ENCODE peak calls at places on chromosomes 5 and 9, in six cellular contexts. One of them, this sample, is unnamed.

GRCh38 chr5:144191998-144192397 is 21.3 kb downstream of the KCTD16 start:
- DNase-seq in HTR-8/SVneo: peak
- DNase-seq in stimulated activated CD4-positive, alpha-beta T cell treated with anti-CD3 and anti-CD28 coated beads, Interleukin-1b, Interleukin-23, amount 100 ng/mL, for 1 hour: no peak
- DNase-seq in ACHN: peak
- DNase-seq in hypothalamus: no peak
- DNase-seq in NCI-H460: peak
- DNase-seq in this sample: peak

GRCh38 chr5:80915716-80916115 is 44.4 kb upstream of the RASGRF2 start:
- DNase-seq in HTR-8/SVneo: no peak
- DNase-seq in stimulated activated CD4-positive, alpha-beta T cell treated with anti-CD3 and anti-CD28 coated beads, Interleukin-1b, Interleukin-23, amount 100 ng/mL, for 1 hour: no peak
- DNase-seq in ACHN: no peak
- DNase-seq in hypothalamus: no peak
- DNase-seq in NCI-H460: no peak
- DNase-seq in this sample: peak

GRCh38 chr9:130443840-130444492 is 795 bp upstream of the ASS1 start:
- DNase-seq in HTR-8/SVneo: no peak
- DNase-seq in stimulated activated CD4-positive, alpha-beta T cell treated with anti-CD3 and anti-CD28 coated beads, Interleukin-1b, Interleukin-23, amount 100 ng/mL, for 1 hour: no peak
- DNase-seq in ACHN: no peak
- DNase-seq in hypothalamus: no peak
- DNase-seq in NCI-H460: no peak
- DNase-seq in this sample: peak

GRCh38 chr9:111276723-111277122 is 53.3 kb downstream of the OR2K2 start:
- DNase-seq in HTR-8/SVneo: no peak
- DNase-seq in stimulated activated CD4-positive, alpha-beta T cell treated with anti-CD3 and anti-CD28 coated beads, Interleukin-1b, Interleukin-23, amount 100 ng/mL, for 1 hour: no peak
- DNase-seq in ACHN: no peak
- DNase-seq in hypothalamus: no peak
- DNase-seq in NCI-H460: no peak
- DNase-seq in this sample: no peak

GRCh38 chr9:15253197-15253596 is 53.8 kb downstream of the TTC39B start:
- DNase-seq in HTR-8/SVneo: no peak
- DNase-seq in stimulated activated CD4-positive, alpha-beta T cell treated with anti-CD3 and anti-CD28 coated beads, Interleukin-1b, Interleukin-23, amount 100 ng/mL, for 1 hour: no peak
- DNase-seq in ACHN: peak
- DNase-seq in hypothalamus: no peak
- DNase-seq in NCI-H460: no peak
- DNase-seq in this sample: no peak

GRCh38 chr5:173454764-173455598 is 126.8 kb upstream of the STC2 start:
- DNase-seq in HTR-8/SVneo: peak
- DNase-seq in stimulated activated CD4-positive, alpha-beta T cell treated with anti-CD3 and anti-CD28 coated beads, Interleukin-1b, Interleukin-23, amount 100 ng/mL, for 1 hour: no peak
- DNase-seq in ACHN: peak
- DNase-seq in hypothalamus: no peak
- DNase-seq in NCI-H460: peak
- DNase-seq in this sample: peak

GRCh38 chr5:125367702-125368101 is 621.3 kb upstream of the ZNF608 start:
- DNase-seq in HTR-8/SVneo: no peak
- DNase-seq in stimulated activated CD4-positive, alpha-beta T cell treated with anti-CD3 and anti-CD28 coated beads, Interleukin-1b, Interleukin-23, amount 100 ng/mL, for 1 hour: no peak
- DNase-seq in ACHN: no peak
- DNase-seq in hypothalamus: no peak
- DNase-seq in NCI-H460: no peak
- DNase-seq in this sample: no peak

GRCh38 chr9:91775011-91775707 is 174.9 kb downstream of the ROR2 start:
- DNase-seq in HTR-8/SVneo: peak
- DNase-seq in stimulated activated CD4-positive, alpha-beta T cell treated with anti-CD3 and anti-CD28 coated beads, Interleukin-1b, Interleukin-23, amount 100 ng/mL, for 1 hour: peak
- DNase-seq in ACHN: peak
- DNase-seq in hypothalamus: no peak
- DNase-seq in NCI-H460: peak
- DNase-seq in this sample: peak

GRCh38 chr9:124480621-124480981 is 26.6 kb downstream of the NR5A1 start:
- DNase-seq in HTR-8/SVneo: no peak
- DNase-seq in stimulated activated CD4-positive, alpha-beta T cell treated with anti-CD3 and anti-CD28 coated beads, Interleukin-1b, Interleukin-23, amount 100 ng/mL, for 1 hour: no peak
- DNase-seq in ACHN: peak
- DNase-seq in hypothalamus: no peak
- DNase-seq in NCI-H460: peak
- DNase-seq in this sample: peak

GRCh38 chr9:99748690-99749089 is 73.0 kb upstream of the NR4A3 start:
- DNase-seq in HTR-8/SVneo: no peak
- DNase-seq in stimulated activated CD4-positive, alpha-beta T cell treated with anti-CD3 and anti-CD28 coated beads, Interleukin-1b, Interleukin-23, amount 100 ng/mL, for 1 hour: no peak
- DNase-seq in ACHN: no peak
- DNase-seq in hypothalamus: no peak
- DNase-seq in NCI-H460: no peak
- DNase-seq in this sample: peak

GRCh38 chr5:36462295-36463021 is 143.9 kb upstream of the SLC1A3 start:
- DNase-seq in HTR-8/SVneo: no peak
- DNase-seq in stimulated activated CD4-positive, alpha-beta T cell treated with anti-CD3 and anti-CD28 coated beads, Interleukin-1b, Interleukin-23, amount 100 ng/mL, for 1 hour: no peak
- DNase-seq in ACHN: no peak
- DNase-seq in hypothalamus: no peak
- DNase-seq in NCI-H460: no peak
- DNase-seq in this sample: peak

This sample was measured in fibroblast of mammary gland.